ENCODE peak calls at places on chromosomes 11 and 22, in eight cellular contexts. E is stimulated activated CD4-positive, alpha-beta T cell treated with anti-CD3 and anti-CD28 coated beads, Interleukin-2, amount 100 ng/mL, for 24 hours; V is ACHN; U is stimulated activated CD8-positive, alpha-beta memory T cell treated with anti-CD3 and anti-CD28 coated beads, Interleukin-2, amount 100 ng/mL, for 48 hours; L is coronary artery; A is fibroblast of lung; R is dermis microvascular lymphatic vessel endothelial cell; D is AG09319. W is an unnamed sample.

GRCh38 chr11:73055655-73056354 is 86.3 kb downstream of the FCHSD2 start:
- DNase-seq in R (no peak), U (no peak), L (no peak), D (no peak), A (no peak), E (no peak), V (no peak), W (no peak)

GRCh38 chr11:44219830-44220778 is 89.8 kb downstream of the ALX4 start:
- DNase-seq in E (no peak), D (no peak), U (no peak), V (no peak), R (no peak), L (no peak), A (no peak), W (no peak)

GRCh38 chr11:96151501-96151900 is 191.5 kb downstream of the MAML2 start:
- DNase-seq in A (no peak), R (no peak), V (no peak), E (no peak), D (no peak), U (no peak), L (no peak), W (no peak)

GRCh38 chr11:926341-926916 is 759 bp downstream of the AP2A2 start:
- DNase-seq in E (no peak), D (no peak), R (peak), A (peak), L (no peak), U (no peak), V (peak), W (no peak)

GRCh38 chr11:2653930-2654739 is 45.7 kb downstream of the KCNQ1OT1 start:
- DNase-seq in D (no peak), E (no peak), A (no peak), V (no peak), U (no peak), L (peak), R (no peak), W (no peak)

GRCh38 chr22:45688606-45689080 is 17.0 kb downstream of the ATXN10 start:
- DNase-seq in A (peak), V (peak), R (no peak), E (no peak), L (no peak), D (peak), U (no peak), W (no peak)

GRCh38 chr11:121488145-121488544 is 35.4 kb upstream of the SORL1-AS1 start:
- DNase-seq in L (no peak), A (no peak), E (no peak), D (no peak), R (no peak), V (no peak), U (no peak), W (no peak)

GRCh38 chr11:10579700-10580099 is 11.2 kb upstream of the LYVE1 start:
- DNase-seq in R (no peak), V (no peak), E (no peak), U (no peak), L (no peak), A (no peak), D (no peak), W (no peak)

GRCh38 chr11:104337273-104337672 is 173.3 kb upstream of the PDGFD start:
- DNase-seq in D (no peak), R (no peak), L (no peak), V (no peak), U (no peak), E (no peak), A (no peak), W (no peak)

GRCh38 chr22:40960137-40960536 is 9.0 kb downstream of the RBX1 start:
- DNase-seq in U (no peak), D (no peak), E (no peak), A (no peak), R (no peak), V (no peak), L (no peak), W (no peak)